ENCODE peak calls at places on chromosomes 11 and 22, in seven cellular contexts. One of them, this sample, is unnamed.
A peak's percentile ranks its signal among the peaks of the same experiment; 100 is the strongest.

GRCh38 chr11:87597696-87598095 is 560.0 kb downstream of the TMEM135 start:
- DNase-seq in activated T-cell treated with anti-CD3 and anti-CD28 coated beads for 1 hour: no peak
- DNase-seq in NCI-H446 treated with DMSO at 0.1 percent for 48 hours: no peak
- DNase-seq in HFF-Myc: no peak
- DNase-seq in T1000: no peak
- DNase-seq in LoVo: no peak
- DNase-seq in GF-D8: no peak
- DNase-seq in this sample: no peak

GRCh38 chr11:65219930-65220213 is 38.1 kb downstream of the CAPN1 start:
- DNase-seq in LoVo: no peak
- DNase-seq in HFF-Myc: peak; percentile 29
- DNase-seq in GF-D8: no peak
- DNase-seq in activated T-cell treated with anti-CD3 and anti-CD28 coated beads for 1 hour: no peak
- DNase-seq in NCI-H446 treated with DMSO at 0.1 percent for 48 hours: no peak
- DNase-seq in T1000: no peak
- DNase-seq in this sample: no peak

GRCh38 chr11:76918941-76919386 is 58.2 kb downstream of the ACER3 start:
- DNase-seq in LoVo: peak; percentile 57
- DNase-seq in T1000: no peak
- DNase-seq in activated T-cell treated with anti-CD3 and anti-CD28 coated beads for 1 hour: no peak
- DNase-seq in NCI-H446 treated with DMSO at 0.1 percent for 48 hours: peak; percentile 71
- DNase-seq in GF-D8: peak; percentile 42
- DNase-seq in HFF-Myc: peak; percentile 37
- DNase-seq in this sample: no peak

GRCh38 chr11:62132188-62132587 is 8.4 kb downstream of the INCENP start:
- DNase-seq in LoVo: no peak
- DNase-seq in activated T-cell treated with anti-CD3 and anti-CD28 coated beads for 1 hour: no peak
- DNase-seq in T1000: no peak
- DNase-seq in GF-D8: no peak
- DNase-seq in NCI-H446 treated with DMSO at 0.1 percent for 48 hours: no peak
- DNase-seq in HFF-Myc: no peak
- DNase-seq in this sample: no peak

GRCh38 chr11:62799486-62799885 is 5.8 kb downstream of the NXF1 start:
- DNase-seq in NCI-H446 treated with DMSO at 0.1 percent for 48 hours: no peak
- DNase-seq in LoVo: no peak
- DNase-seq in HFF-Myc: no peak
- DNase-seq in T1000: no peak
- DNase-seq in activated T-cell treated with anti-CD3 and anti-CD28 coated beads for 1 hour: no peak
- DNase-seq in GF-D8: no peak
- DNase-seq in this sample: no peak

GRCh38 chr22:36036167-36036624 is 7.6 kb upstream of the RBFOX2 start:
- DNase-seq in activated T-cell treated with anti-CD3 and anti-CD28 coated beads for 1 hour: no peak
- DNase-seq in T1000: no peak
- DNase-seq in NCI-H446 treated with DMSO at 0.1 percent for 48 hours: no peak
- DNase-seq in LoVo: no peak
- DNase-seq in GF-D8: no peak
- DNase-seq in HFF-Myc: no peak
- DNase-seq in this sample: no peak

GRCh38 chr22:19002684-19003038 is 66.6 kb upstream of the PRODH start:
- DNase-seq in HFF-Myc: no peak
- DNase-seq in GF-D8: no peak
- DNase-seq in NCI-H446 treated with DMSO at 0.1 percent for 48 hours: no peak
- DNase-seq in T1000: no peak
- DNase-seq in activated T-cell treated with anti-CD3 and anti-CD28 coated beads for 1 hour: no peak
- DNase-seq in LoVo: no peak
- DNase-seq in this sample: no peak

GRCh38 chr11:60872952-60873524 is 5.7 kb downstream of the ZP1 start:
- DNase-seq in T1000: peak; percentile 83
- DNase-seq in LoVo: no peak
- DNase-seq in NCI-H446 treated with DMSO at 0.1 percent for 48 hours: no peak
- DNase-seq in HFF-Myc: peak; percentile 47
- DNase-seq in activated T-cell treated with anti-CD3 and anti-CD28 coated beads for 1 hour: no peak
- DNase-seq in GF-D8: no peak
- DNase-seq in this sample: no peak

GRCh38 chr11:22785251-22785650 is 44.4 kb downstream of the SVIP start:
- DNase-seq in LoVo: no peak
- DNase-seq in activated T-cell treated with anti-CD3 and anti-CD28 coated beads for 1 hour: no peak
- DNase-seq in T1000: no peak
- DNase-seq in GF-D8: no peak
- DNase-seq in HFF-Myc: no peak
- DNase-seq in NCI-H446 treated with DMSO at 0.1 percent for 48 hours: peak; percentile 65
- DNase-seq in this sample: no peak

GRCh38 chr22:43011079-43011478 is 3.9 kb downstream of the PACSIN2 start:
- DNase-seq in T1000: no peak
- DNase-seq in activated T-cell treated with anti-CD3 and anti-CD28 coated beads for 1 hour: no peak
- DNase-seq in NCI-H446 treated with DMSO at 0.1 percent for 48 hours: no peak
- DNase-seq in HFF-Myc: no peak
- DNase-seq in GF-D8: no peak
- DNase-seq in LoVo: no peak
- DNase-seq in this sample: no peak

GRCh38 chr11:45736424-45736823 is 68.5 kb upstream of the SLC35C1 start:
- DNase-seq in NCI-H446 treated with DMSO at 0.1 percent for 48 hours: no peak
- DNase-seq in LoVo: peak; percentile 5
- DNase-seq in GF-D8: no peak
- DNase-seq in HFF-Myc: peak; percentile 9
- DNase-seq in T1000: no peak
- DNase-seq in activated T-cell treated with anti-CD3 and anti-CD28 coated beads for 1 hour: no peak
- DNase-seq in this sample: no peak

GRCh38 chr22:46104170-46104880 is 46.0 kb upstream of the PPARA start:
- DNase-seq in HFF-Myc: no peak
- DNase-seq in GF-D8: no peak
- DNase-seq in T1000: no peak
- DNase-seq in NCI-H446 treated with DMSO at 0.1 percent for 48 hours: no peak
- DNase-seq in activated T-cell treated with anti-CD3 and anti-CD28 coated beads for 1 hour: no peak
- DNase-seq in LoVo: no peak
- DNase-seq in this sample: peak; percentile 37

GRCh38 chr11:124101722-124102121 is 13.5 kb upstream of the VWA5A start:
- DNase-seq in LoVo: no peak
- DNase-seq in GF-D8: no peak
- DNase-seq in HFF-Myc: no peak
- DNase-seq in T1000: no peak
- DNase-seq in NCI-H446 treated with DMSO at 0.1 percent for 48 hours: no peak
- DNase-seq in activated T-cell treated with anti-CD3 and anti-CD28 coated beads for 1 hour: no peak
- DNase-seq in this sample: no peak

GRCh38 chr22:50276143-50276542 is 6.0 kb upstream of the MAPK11 start:
- DNase-seq in LoVo: no peak
- DNase-seq in HFF-Myc: no peak
- DNase-seq in NCI-H446 treated with DMSO at 0.1 percent for 48 hours: no peak
- DNase-seq in GF-D8: peak; percentile 11
- DNase-seq in activated T-cell treated with anti-CD3 and anti-CD28 coated beads for 1 hour: no peak
- DNase-seq in T1000: no peak
- DNase-seq in this sample: peak; percentile 85

GRCh38 chr22:43823353-43823908 is 11.3 kb upstream of the EFCAB6 start:
- DNase-seq in GF-D8: no peak
- DNase-seq in HFF-Myc: no peak
- DNase-seq in T1000: no peak
- DNase-seq in activated T-cell treated with anti-CD3 and anti-CD28 coated beads for 1 hour: no peak
- DNase-seq in LoVo: peak; percentile 63
- DNase-seq in NCI-H446 treated with DMSO at 0.1 percent for 48 hours: no peak
- DNase-seq in this sample: no peak

GRCh38 chr22:44244265-44244822 is 63.6 kb downstream of the PARVG start:
- DNase-seq in NCI-H446 treated with DMSO at 0.1 percent for 48 hours: no peak
- DNase-seq in T1000: no peak
- DNase-seq in LoVo: no peak
- DNase-seq in activated T-cell treated with anti-CD3 and anti-CD28 coated beads for 1 hour: no peak
- DNase-seq in GF-D8: no peak
- DNase-seq in HFF-Myc: no peak
- DNase-seq in this sample: no peak

GRCh38 chr11:2752204-2752772 is 52.5 kb upstream of the KCNQ1OT1 start:
- DNase-seq in HFF-Myc: no peak
- DNase-seq in GF-D8: no peak
- DNase-seq in NCI-H446 treated with DMSO at 0.1 percent for 48 hours: no peak
- DNase-seq in T1000: no peak
- DNase-seq in activated T-cell treated with anti-CD3 and anti-CD28 coated beads for 1 hour: no peak
- DNase-seq in LoVo: no peak
- DNase-seq in this sample: no peak

GRCh38 chr22:18954941-18955571 is 19.0 kb upstream of the PRODH start:
- DNase-seq in T1000: no peak
- DNase-seq in activated T-cell treated with anti-CD3 and anti-CD28 coated beads for 1 hour: no peak
- DNase-seq in HFF-Myc: no peak
- DNase-seq in GF-D8: no peak
- DNase-seq in LoVo: no peak
- DNase-seq in NCI-H446 treated with DMSO at 0.1 percent for 48 hours: no peak
- DNase-seq in this sample: no peak

GRCh38 chr11:2549491-2549875 is 104.7 kb downstream of the KCNQ1 start:
- DNase-seq in T1000: no peak
- DNase-seq in NCI-H446 treated with DMSO at 0.1 percent for 48 hours: no peak
- DNase-seq in activated T-cell treated with anti-CD3 and anti-CD28 coated beads for 1 hour: no peak
- DNase-seq in HFF-Myc: no peak
- DNase-seq in LoVo: no peak
- DNase-seq in GF-D8: no peak
- DNase-seq in this sample: no peak

GRCh38 chr11:16923987-16924386 is 90.2 kb downstream of the PLEKHA7 start:
- DNase-seq in GF-D8: no peak
- DNase-seq in HFF-Myc: no peak
- DNase-seq in activated T-cell treated with anti-CD3 and anti-CD28 coated beads for 1 hour: no peak
- DNase-seq in NCI-H446 treated with DMSO at 0.1 percent for 48 hours: no peak
- DNase-seq in LoVo: peak; percentile 75
- DNase-seq in T1000: no peak
- DNase-seq in this sample: no peak

GRCh38 chr22:47776329-47776728 is 1013.9 kb downstream of the TBC1D22A start:
- DNase-seq in NCI-H446 treated with DMSO at 0.1 percent for 48 hours: no peak
- DNase-seq in LoVo: no peak
- DNase-seq in GF-D8: no peak
- DNase-seq in HFF-Myc: no peak
- DNase-seq in T1000: no peak
- DNase-seq in activated T-cell treated with anti-CD3 and anti-CD28 coated beads for 1 hour: no peak
- DNase-seq in this sample: no peak

GRCh38 chr11:131077340-131077739 is 161.1 kb upstream of the SNX19 start:
- DNase-seq in HFF-Myc: no peak
- DNase-seq in LoVo: no peak
- DNase-seq in NCI-H446 treated with DMSO at 0.1 percent for 48 hours: no peak
- DNase-seq in T1000: no peak
- DNase-seq in activated T-cell treated with anti-CD3 and anti-CD28 coated beads for 1 hour: no peak
- DNase-seq in GF-D8: no peak
- DNase-seq in this sample: no peak